ENCODE peak calls at places on chromosomes 7 and 10, in nine cellular contexts. I is A549; O is tibial nerve; W is cardiac muscle cell; T is mesendoderm; P is lower lobe of right lung; R is heart right ventricle; L is tibial artery; N is CD4-positive, CD25-positive, alpha-beta regulatory T cell. S is an unnamed sample. For H3K4me1, the result is how much of the 10 kb centered on the place peaks cover.

GRCh38 chr10:13894412-13895093 is 307.8 kb downstream of the PRPF18 start:
- DNase-seq in I (no peak), O (no peak), W (no peak), T (peak), P (no peak), R (no peak), L (no peak), N (no peak), S (no peak)

GRCh38 chr7:36723951-36724664 is at the start of gene AOAH:
- DNase-seq in I (no peak), O (no peak), W (no peak), T (no peak), P (peak), R (peak), L (no peak), N (peak), S (no peak)

GRCh38 chr7:138935438-138936079 is 45.6 kb downstream of the KIAA1549 start:
- DNase-seq in I (peak), O (no peak), W (peak), T (peak), P (no peak), R (no peak), L (no peak), N (no peak), S (no peak)

GRCh38 chr7:96415293-96415940 is 93.5 kb upstream of the SLC25A13 start:
- DNase-seq in I (no peak), O (no peak), W (no peak), T (no peak), P (no peak), R (no peak), L (no peak), N (no peak), S (no peak)

GRCh38 chr10:20084451-20084850 is 268.2 kb downstream of the PLXDC2 start:
- DNase-seq in I (no peak), O (no peak), W (no peak), T (peak), P (no peak), R (no peak), L (no peak), N (no peak), S (no peak)

GRCh38 chr7:48548667-48549066 is 375.7 kb upstream of the CDC14C start:
- DNase-seq in I (no peak), O (no peak), W (no peak), T (no peak), P (no peak), R (no peak), L (no peak), N (no peak), S (no peak)

GRCh38 chr7:129799350-129799955 is 153.3 kb downstream of the UBE2H start:
- DNase-seq in I (no peak), O (no peak), W (no peak), T (no peak), P (no peak), R (no peak), L (no peak), N (no peak), S (no peak)

GRCh38 chr10:71805776-71806705 is 32.7 kb upstream of the VSIR start:
- DNase-seq in I (no peak), O (no peak), W (peak), T (peak), P (peak), R (peak), L (no peak), N (no peak), S (no peak)

GRCh38 chr7:29812185-29812876 is 6.0 kb downstream of the WIPF3 start:
- DNase-seq in I (no peak), O (no peak), W (no peak), T (no peak), P (no peak), R (no peak), L (no peak), N (no peak), S (no peak)

GRCh38 chr10:89419548-89419947 is 5.2 kb downstream of the IFIT5 start:
- DNase-seq in I (no peak), O (no peak), W (no peak), T (peak), P (no peak), R (no peak), L (no peak), N (peak), S (no peak)

GRCh38 chr7:29651467-29651866 is 87.8 kb downstream of the PRR15 start:
- DNase-seq in I (no peak), O (no peak), W (no peak), T (no peak), P (no peak), R (no peak), L (no peak), N (no peak), S (no peak)

GRCh38 chr7:115933463-115933862 is 97.1 kb downstream of the TFEC start:
- DNase-seq in I (no peak), O (no peak), W (no peak), T (no peak), P (no peak), R (no peak), L (no peak), N (no peak), S (no peak)

GRCh38 chr10:89642193-89642592 is 2.8 kb downstream of the PANK1 start:
- DNase-seq in I (no peak), O (no peak), W (no peak), T (no peak), P (no peak), R (no peak), L (no peak), N (no peak), S (no peak)

GRCh38 chr10:17787087-17787942 is 21.8 kb upstream of the MRC1 start:
- DNase-seq in I (no peak), O (no peak), W (no peak), T (peak), P (no peak), R (no peak), L (no peak), N (no peak), S (no peak)

GRCh38 chr10:27558612-27559020 is 54.5 kb downstream of the RAB18 start:
- DNase-seq in I (peak), O (no peak), W (peak), T (peak), P (no peak), R (no peak), L (no peak), N (no peak), S (no peak)

GRCh38 chr10:28722065-28722803 is 44.9 kb downstream of the BAMBI start:
- DNase-seq in I (peak), O (peak), W (peak), T (peak), P (peak), R (peak), L (peak), N (no peak), S (no peak)

GRCh38 chr10:80453392-80453714 is 757 bp upstream of the TSPAN14 start:
- DNase-seq in I (no peak), O (no peak), W (no peak), T (no peak), P (no peak), R (no peak), L (no peak), N (no peak), S (no peak)

GRCh38 chr10:97320480-97321031 is 1.5 kb downstream of the FRAT1 start:
- DNase-seq in I (no peak), O (no peak), W (peak), T (no peak), P (peak), R (peak), L (peak), N (no peak), S (no peak)

GRCh38 chr7:45993621-45994020 is 72.5 kb upstream of the IGFBP3 start:
- DNase-seq in I (no peak), O (no peak), W (no peak), T (no peak), P (no peak), R (no peak), L (no peak), N (no peak), S (no peak)

GRCh38 chr7:2104107-2104710 is 128.5 kb downstream of the MAD1L1 start:
- DNase-seq in I (peak), O (peak), W (peak), T (peak), P (peak), R (peak), L (peak), N (peak), S (peak)

GRCh38 chr7:134662166-134662870 is 15.7 kb downstream of the BPGM start:
- DNase-seq in I (no peak), O (no peak), W (no peak), T (no peak), P (no peak), R (no peak), L (no peak), N (no peak), S (no peak)

GRCh38 chr7:152868122-152869040 is 108.8 kb downstream of the ACTR3B start:
- DNase-seq in I (no peak), O (no peak), W (no peak), T (no peak), P (no peak), R (no peak), L (no peak), N (no peak), S (no peak)

DNA sequence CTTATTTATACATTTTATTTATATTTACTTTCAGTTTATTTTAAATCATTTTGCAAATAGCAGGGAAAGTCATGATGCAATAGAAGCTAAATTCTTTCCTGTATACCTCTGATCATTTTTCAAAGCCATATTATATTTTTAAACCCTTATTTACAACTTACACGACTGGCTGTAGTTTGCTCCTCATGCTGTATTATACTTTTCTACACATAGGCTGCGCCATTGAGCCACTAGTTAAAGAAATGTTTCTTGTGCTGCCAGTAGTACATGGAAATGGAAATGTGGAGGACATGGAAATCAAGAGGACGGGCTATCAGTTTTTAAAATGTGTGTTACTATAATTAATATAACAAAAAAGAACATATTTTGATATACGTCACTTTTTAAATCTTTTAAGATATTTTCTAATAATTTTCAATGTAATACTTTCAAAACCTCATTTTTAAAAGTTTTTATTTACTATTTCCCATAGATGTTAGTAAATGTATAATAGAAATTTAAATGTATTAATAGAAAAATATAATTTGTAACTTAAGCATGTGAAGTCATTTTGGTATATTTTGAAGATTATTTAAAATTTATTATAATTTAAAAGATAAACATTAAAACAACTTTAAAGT is 118.5 kb downstream of the VTI1A start:
- DNase-seq in I (peak), O (no peak), W (peak), T (peak), P (no peak), R (no peak), L (no peak), N (peak), S (no peak)
- H3K4me3 ChIP-seq in I (no peak), O (no peak), W (no peak), T (no peak), P (no peak), R (no peak), L (no peak), N (no peak), S (no peak)

GRCh38 chr7:158821173-158822021 is 7.9 kb downstream of the ESYT2 start:
- DNase-seq in I (peak), O (no peak), W (no peak), T (peak), P (no peak), R (no peak), L (no peak), N (no peak), S (no peak)
- H3K4me1 ChIP-seq in I (half or more), O (half or more), W (under half), T (under half), P (half or more), R (half or more), L (half or more), N (half or more), S (half or more)

DNA sequence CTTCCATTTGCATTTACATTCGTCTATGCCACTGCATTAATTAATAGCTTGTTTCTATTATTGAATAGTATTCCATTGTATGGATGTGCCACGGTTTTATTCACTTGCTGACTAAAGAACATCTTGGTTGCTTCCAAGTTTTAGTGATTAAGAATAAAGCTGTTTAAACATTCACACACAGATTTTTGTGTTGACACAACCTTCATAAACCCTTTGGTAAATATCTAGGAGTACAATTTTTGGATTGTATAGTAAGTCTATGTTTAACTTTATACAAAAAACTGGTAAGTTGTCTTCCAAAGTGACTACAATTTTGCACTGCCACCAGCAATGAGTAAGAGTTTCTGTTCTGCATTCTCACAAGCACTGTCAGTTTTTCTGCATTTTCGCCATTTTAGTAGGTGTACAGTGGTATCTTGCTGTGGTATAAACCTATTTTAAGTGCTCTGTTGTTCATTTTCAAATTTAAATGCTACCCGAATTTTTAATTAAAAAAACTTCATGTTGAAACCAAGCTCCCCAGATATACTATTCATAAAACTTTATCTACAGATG is 121.4 kb downstream of the RNF133 start:
- DNase-seq in I (no peak), O (no peak), W (no peak), T (no peak), P (no peak), R (no peak), L (no peak), N (no peak), S (no peak)
- H3K27ac ChIP-seq in I (no peak), O (no peak), W (no peak), T (no peak), P (no peak), R (no peak), L (no peak), N (no peak), S (no peak)

GRCh38 chr10:79435271-79436065 is 10.0 kb downstream of the ZCCHC24 start:
- DNase-seq in I (no peak), O (no peak), W (peak), T (peak), P (no peak), R (peak), L (peak), N (no peak), S (no peak)

GRCh38 chr10:79434223-79434687 is 11.2 kb downstream of the ZCCHC24 start:
- DNase-seq in I (no peak), O (no peak), W (no peak), T (no peak), P (no peak), R (no peak), L (peak), N (no peak), S (no peak)

GRCh38 chr10:79436066-79436849 is 9.2 kb downstream of the ZCCHC24 start:
- DNase-seq in I (no peak), O (no peak), W (no peak), T (no peak), P (no peak), R (no peak), L (peak), N (no peak), S (no peak)

GRCh38 chr10:79433324-79434222 is 11.9 kb downstream of the ZCCHC24 start:
- DNase-seq in I (no peak), O (no peak), W (peak), T (no peak), P (no peak), R (no peak), L (peak), N (no peak), S (no peak)

DNA sequence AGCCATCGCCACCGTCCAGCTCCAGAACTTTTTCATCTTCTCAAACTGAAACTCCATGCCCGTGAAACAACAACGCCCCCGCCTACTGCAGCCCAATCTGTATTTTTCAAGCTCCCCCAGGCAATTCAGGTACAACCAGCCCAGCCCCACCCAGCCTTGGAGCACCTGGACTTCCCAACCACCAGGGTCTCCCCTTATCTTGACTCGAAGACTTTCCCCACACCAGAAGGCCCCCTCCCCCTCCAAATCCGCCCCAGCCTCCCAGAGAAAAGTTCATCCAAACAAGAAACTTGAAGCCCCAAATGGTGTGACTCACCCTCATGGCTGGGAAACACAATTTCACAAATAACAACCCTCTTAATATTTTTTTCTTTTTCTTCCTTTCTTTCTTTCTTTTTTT is 10.6 kb downstream of the ZCCHC24 start:
- DNase-seq in I (no peak), O (no peak), W (no peak), T (peak), P (no peak), R (no peak), L (peak), N (no peak), S (no peak)
- H3K4me3 ChIP-seq in I (no peak), O (no peak), W (no peak), T (no peak), P (peak), R (no peak), L (peak), N (no peak), S (no peak)